ENCODE peak calls at places on chromosomes 3 and 15, in seven cellular contexts. K, O, I, X, C, Q and B are unnamed samples.

GRCh38 chr3:30518201-30518864 is 88.1 kb upstream of the TGFBR2 start:
- DNase-seq in I (no peak), X (peak; percentile 19), C (peak; percentile 39), Q (peak; percentile 40), K (peak; percentile 81), O (no peak), B (peak; percentile 91)

GRCh38 chr15:91148243-91148642 is 48.2 kb downstream of the SV2B start:
- DNase-seq in I (no peak), K (no peak), Q (no peak), O (no peak), X (no peak), C (no peak), B (no peak)

GRCh38 chr3:169945313-169945712 is 21.3 kb upstream of the SEC62 start:
- DNase-seq in O (no peak), K (peak; percentile 33), X (peak; percentile 44), Q (peak; percentile 27), I (peak; percentile 4), C (no peak), B (no peak)

GRCh38 chr3:126184465-126185000 is 4.1 kb upstream of the ALDH1L1 start:
- DNase-seq in X (no peak), I (no peak), O (no peak), C (no peak), K (no peak), Q (no peak), B (no peak)

GRCh38 chr3:47791193-47791855 is 9.6 kb upstream of the SMARCC1 start:
- DNase-seq in X (no peak), K (no peak), C (no peak), Q (no peak), I (no peak), O (no peak), B (no peak)

GRCh38 chr15:53525894-53526293 is 233.6 kb downstream of the WDR72 start:
- DNase-seq in Q (no peak), O (no peak), I (no peak), K (no peak), X (no peak), C (no peak), B (no peak)

GRCh38 chr3:142904639-142905441 is 16.0 kb upstream of the PCOLCE2 start:
- DNase-seq in I (no peak), Q (peak; percentile 58), X (peak; percentile 55), K (peak; percentile 54), O (no peak), C (no peak), B (no peak)

GRCh38 chr3:12966847-12967750 is 106.1 kb downstream of the IQSEC1 start:
- DNase-seq in C (peak; percentile 22), K (no peak), Q (peak; percentile 34), X (peak; percentile 31), O (no peak), I (no peak), B (no peak)

GRCh38 chr3:28139288-28139687 is 102.1 kb upstream of the CMC1 start:
- DNase-seq in O (no peak), Q (no peak), X (no peak), C (no peak), I (no peak), K (peak; percentile 69), B (no peak)

GRCh38 chr3:196431193-196432136 is 762 bp downstream of the UBXN7 start:
- DNase-seq in O (peak; percentile 76), K (no peak), Q (peak; percentile 31), I (no peak), C (peak; percentile 62), X (peak; percentile 23), B (peak; percentile 12)

GRCh38 chr3:157920804-157921203 is 185.4 kb downstream of the SHOX2 start:
- DNase-seq in Q (no peak), C (no peak), X (no peak), I (no peak), K (no peak), O (no peak), B (no peak)

GRCh38 chr3:195240171-195240701 is 30.7 kb downstream of the XXYLT1 start:
- DNase-seq in K (peak; percentile 42), O (peak; percentile 65), X (no peak), I (no peak), Q (peak; percentile 18), C (no peak), B (no peak)

GRCh38 chr3:13537926-13538325 is 11.0 kb upstream of the FBLN2 start:
- DNase-seq in K (peak; percentile 65), C (peak; percentile 91), I (no peak), Q (no peak), O (no peak), X (no peak), B (no peak)

GRCh38 chr3:69250014-69250413 is 127.6 kb upstream of the LMOD3 start:
- DNase-seq in X (peak; percentile 84), I (no peak), O (no peak), K (no peak), C (no peak), Q (peak; percentile 91), B (no peak)

GRCh38 chr15:63338170-63338569 is 43.5 kb downstream of the CA12 start:
- DNase-seq in I (no peak), K (no peak), C (peak; percentile 79), O (no peak), Q (no peak), X (no peak), B (no peak)

GRCh38 chr3:174099724-174100123 is 702.2 kb downstream of the NLGN1 start:
- DNase-seq in Q (no peak), X (no peak), C (no peak), K (no peak), O (no peak), I (no peak), B (no peak)

DNA sequence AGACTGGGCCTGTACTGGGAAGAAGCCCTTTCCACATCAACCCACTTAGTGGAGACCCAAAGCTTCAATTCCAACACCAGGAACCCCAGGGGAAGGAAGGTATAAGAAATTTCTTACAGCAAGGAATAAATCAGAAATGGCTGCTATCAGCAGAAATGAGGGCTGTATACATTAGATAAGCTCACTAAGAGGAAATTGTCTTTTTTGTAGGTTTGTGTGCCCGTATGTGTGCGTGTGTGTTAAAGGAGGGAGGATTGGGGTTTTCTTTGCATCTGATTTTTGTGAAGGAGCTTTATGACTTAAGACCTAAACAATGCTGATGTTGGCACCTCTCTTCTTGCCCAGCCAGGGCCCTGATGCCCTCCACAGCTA is 18.6 kb downstream of the ARRDC4 start:
- DNase-seq in X (no peak), C (no peak), K (no peak), Q (no peak), O (no peak), I (no peak), B (no peak)
- H3K27ac ChIP-seq in X (peak overlapping the region; percentile 25), C (no peak overlapping the region), K (no peak overlapping the region), Q (no peak overlapping the region), O (no peak overlapping the region), I (no peak overlapping the region), B (no peak overlapping the region)

DNA sequence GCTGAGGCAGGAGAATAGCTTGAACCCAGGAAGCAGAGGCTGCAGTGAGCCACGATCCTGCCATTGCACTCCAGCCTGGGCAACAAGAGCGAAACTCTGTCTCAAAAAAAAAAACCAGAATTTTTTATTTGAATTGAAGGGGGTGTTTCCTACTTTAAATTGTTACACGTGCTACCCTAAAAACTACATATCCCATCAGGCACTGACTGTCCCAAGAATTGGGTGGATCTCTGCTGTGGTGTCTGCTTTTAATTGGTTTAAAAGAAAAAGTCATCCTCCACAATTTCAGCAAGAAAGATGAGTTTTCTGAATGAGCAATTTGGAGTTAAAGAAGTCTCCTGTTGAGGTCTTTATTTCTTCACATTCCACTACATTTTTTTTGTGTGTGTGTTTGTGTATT is 2.1 kb downstream of the PDIA3 start:
- DNase-seq in X (no peak), C (peak; percentile 24), O (no peak), Q (no peak), K (no peak), I (no peak), B (no peak)
- H3K4me3 ChIP-seq in X (no peak overlapping the region), C (no peak overlapping the region), O (peak overlapping the region; percentile 86), Q (no peak overlapping the region), K (peak overlapping the region; percentile 76), I (no peak overlapping the region), B (no peak overlapping the region)

GRCh38 chr3:171430530-171430929 is 29.7 kb downstream of the TNIK start:
- DNase-seq in O (no peak), K (no peak), X (no peak), I (no peak), Q (no peak), C (no peak), B (no peak)

GRCh38 chr3:171427771-171428320 is 32.4 kb downstream of the TNIK start:
- DNase-seq in C (no peak), O (no peak), K (no peak), X (no peak), Q (no peak), I (no peak), B (no peak)

GRCh38 chr3:171428892-171429291 is 31.3 kb downstream of the TNIK start:
- DNase-seq in O (no peak), K (no peak), X (no peak), Q (no peak), C (no peak), I (no peak), B (no peak)

GRCh38 chr3:171429635-171430034 is 30.6 kb downstream of the TNIK start:
- DNase-seq in O (no peak), X (no peak), Q (no peak), K (no peak), C (no peak), I (no peak), B (no peak)

GRCh38 chr3:171428321-171428787 is 31.9 kb downstream of the TNIK start:
- DNase-seq in I (no peak), O (no peak), Q (no peak), C (no peak), X (no peak), K (no peak), B (no peak)
- H3K27ac ChIP-seq in I (no peak overlapping the region), O (no peak overlapping the region), Q (no peak overlapping the region), C (no peak overlapping the region), X (no peak overlapping the region), K (no peak overlapping the region), B (no peak overlapping the region)

GRCh38 chr3:133488785-133489367 is 84.6 kb upstream of the CDV3 start:
- DNase-seq in C (peak; percentile 76), Q (no peak), K (no peak), I (no peak), O (no peak), X (no peak), B (no peak)

GRCh38 chr3:133489466-133490085 is 83.9 kb upstream of the CDV3 start:
- DNase-seq in I (no peak), C (peak; percentile 27), X (no peak), Q (no peak), O (no peak), K (no peak), B (no peak)

GRCh38 chr3:133487204-133487603 is 86.3 kb upstream of the CDV3 start:
- DNase-seq in C (no peak), X (peak; percentile 79), K (no peak), I (no peak), Q (peak; percentile 90), O (no peak), B (no peak)

GRCh38 chr3:133486658-133487057 is 86.8 kb downstream of the BFSP2 start:
- DNase-seq in Q (no peak), K (no peak), I (no peak), C (no peak), O (no peak), X (no peak), B (no peak)

DNA sequence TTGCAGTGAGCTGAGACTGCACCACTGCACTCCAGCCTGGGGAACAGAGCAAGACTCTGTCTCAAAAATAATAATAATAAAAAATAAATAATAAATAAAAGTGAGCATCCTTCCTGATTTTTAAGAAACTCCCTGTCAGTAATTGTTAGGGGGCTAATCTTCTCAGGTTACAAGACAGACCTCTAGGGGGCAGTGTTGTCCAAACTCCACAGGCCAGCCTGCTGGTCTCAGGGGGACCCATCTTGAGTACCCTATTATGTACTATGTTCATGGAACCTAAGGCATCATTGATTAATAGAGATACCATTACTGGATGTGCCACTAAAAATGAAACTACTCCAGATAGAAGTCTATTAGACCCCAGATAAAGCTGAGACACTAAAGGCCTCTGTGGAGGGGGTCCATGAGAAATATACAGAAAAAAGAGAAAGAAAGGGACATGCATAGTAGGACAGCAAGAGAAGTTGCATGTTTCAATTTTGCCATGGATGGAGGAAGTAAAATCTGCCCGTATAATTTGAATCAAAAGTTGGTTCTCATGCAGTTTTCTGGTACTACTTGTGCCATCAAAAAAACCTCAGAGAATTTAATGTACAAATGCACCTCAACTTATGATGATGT is 85.5 kb upstream of the CDV3 start:
- DNase-seq in C (peak; percentile 27), X (no peak), K (no peak), O (no peak), I (no peak), Q (peak; percentile 74), B (no peak)
- H3K4me3 ChIP-seq in C (no peak overlapping the region), X (no peak overlapping the region), K (no peak overlapping the region), O (no peak overlapping the region), I (no peak overlapping the region), Q (no peak overlapping the region), B (no peak overlapping the region)